ENCODE peak calls at places on chromosomes 13 and 19, in five cellular contexts. K is omental fat pad, J is HT-29, R is GM13976, F is right atrium auricular region. D is an unnamed sample.

GRCh38 chr19:8302734-8303133 is 5.4 kb downstream of the CD320 start:
- DNase-seq in K (no peak), J (no peak), R (no peak), F (peak; percentile 55), D (no peak)

GRCh38 chr13:38763446-38764381 is 76.8 kb downstream of the FREM2 start:
- DNase-seq in K (no peak), J (peak; percentile 75), R (peak; percentile 17), F (no peak), D (no peak)

GRCh38 chr19:13112555-13112954 is 4.0 kb downstream of the TRMT1 start:
- DNase-seq in K (no peak), J (no peak), R (no peak), F (no peak), D (no peak)

GRCh38 chr19:1855828-1856255 is 7.5 kb downstream of the KLF16 start:
- DNase-seq in K (no peak), J (no peak), R (no peak), F (no peak), D (no peak)

GRCh38 chr13:21529102-21529893 is 70.2 kb upstream of the ZDHHC20 start:
- DNase-seq in K (no peak), J (no peak), R (no peak), F (no peak), D (no peak)

GRCh38 chr13:24087611-24088235 is 72.8 kb upstream of the SPATA13 start:
- DNase-seq in K (no peak), J (peak; percentile 92), R (no peak), F (peak; percentile 55), D (no peak)

GRCh38 chr13:66343224-66343828 is 886.8 kb downstream of the PCDH9 start:
- DNase-seq in K (no peak), J (no peak), R (no peak), F (no peak), D (no peak)

GRCh38 chr19:15110418-15110815 is 3.2 kb downstream of the SYDE1 start:
- DNase-seq in K (no peak), J (no peak), R (no peak), F (no peak), D (no peak)

GRCh38 chr13:43191561-43191960 is 168.2 kb downstream of the DNAJC15 start:
- DNase-seq in K (no peak), J (no peak), R (no peak), F (no peak), D (no peak)

GRCh38 chr19:55189424-55189823 is 9.3 kb upstream of the SYT5 start:
- DNase-seq in K (no peak), J (no peak), R (no peak), F (peak; percentile 67), D (peak; percentile 93)

GRCh38 chr13:39959497-39959896 is 304.0 kb downstream of the COG6 start:
- DNase-seq in K (no peak), J (no peak), R (no peak), F (no peak), D (no peak)

GRCh38 chr19:366951-367350 is 22.4 kb upstream of the MIER2 start:
- DNase-seq in K (no peak), J (no peak), R (no peak), F (no peak), D (no peak)

D was measured in vagina.